ENCODE peak calls at places on chromosomes 7 and 10, in four cellular contexts. Q, U, J and L are unnamed samples.

GRCh38 chr10:115417585-115418265 is 324.6 kb downstream of the ATRNL1 start:
- DNase-seq in Q (peak; percentile 37), U (peak; percentile 77), J (peak; percentile 27), L (peak; percentile 88)

GRCh38 chr10:47384148-47384921 is at the start of gene ZNF488:
- DNase-seq in Q (peak; percentile 49), U (peak; percentile 92), J (peak; percentile 80), L (peak; percentile 93)

GRCh38 chr10:89518108-89518507 is 17.3 kb downstream of the SLC16A12 start:
- DNase-seq in Q (no peak), U (no peak), J (no peak), L (no peak)

GRCh38 chr10:104109908-104110662 is 11.9 kb upstream of the SFR1 start:
- DNase-seq in Q (peak; percentile 87), U (no peak), J (no peak), L (no peak)

GRCh38 chr10:43866712-43867111 is 218.0 kb upstream of the ZNF32 start:
- DNase-seq in Q (no peak), U (no peak), J (no peak), L (no peak)

GRCh38 chr10:69071610-69072009 is 16.3 kb upstream of the SRGN start:
- DNase-seq in Q (no peak), U (no peak), J (no peak), L (no peak)

GRCh38 chr7:2471022-2471329 is 5.2 kb downstream of the GRIFIN start:
- DNase-seq in Q (peak; percentile 74), U (no peak), J (no peak), L (no peak)

GRCh38 chr7:4072161-4072925 is 609.8 kb upstream of the FOXK1 start:
- DNase-seq in Q (no peak), U (no peak), J (no peak), L (no peak)

DNA sequence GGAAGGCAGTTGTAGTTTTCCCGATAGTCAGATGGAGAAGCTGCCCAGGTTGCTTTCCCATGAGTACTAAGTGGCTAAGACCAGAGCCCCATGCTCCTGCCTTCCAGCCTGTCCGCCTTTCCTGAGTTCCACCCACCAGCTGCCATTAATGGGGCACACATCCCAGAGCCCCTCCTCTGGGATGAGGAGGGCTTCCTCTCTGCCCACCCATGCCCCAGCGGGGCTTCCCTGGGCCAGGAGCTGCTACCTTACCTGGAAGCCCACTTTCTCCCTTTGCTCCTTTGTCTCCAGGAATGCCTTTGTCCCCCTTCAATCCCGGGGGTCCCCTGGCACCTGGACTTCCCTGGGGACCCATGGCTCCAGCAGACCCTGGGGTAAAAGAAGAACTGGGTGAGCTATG is 7.8 kb downstream of the SFTPD start:
- DNase-seq in Q (no peak), U (no peak), J (no peak), L (no peak)
- H4K5ac ChIP-seq in Q (no peak overlapping the region), U (no peak overlapping the region), J (no peak overlapping the region), L (no peak overlapping the region)

GRCh38 chr7:17042211-17042610 is 160.4 kb upstream of the AGR3 start:
- DNase-seq in Q (no peak), U (no peak), J (no peak), L (no peak)
- H3K27ac ChIP-seq in Q (no peak overlapping the region), U (no peak overlapping the region), J (no peak overlapping the region), L (no peak overlapping the region)

DNA sequence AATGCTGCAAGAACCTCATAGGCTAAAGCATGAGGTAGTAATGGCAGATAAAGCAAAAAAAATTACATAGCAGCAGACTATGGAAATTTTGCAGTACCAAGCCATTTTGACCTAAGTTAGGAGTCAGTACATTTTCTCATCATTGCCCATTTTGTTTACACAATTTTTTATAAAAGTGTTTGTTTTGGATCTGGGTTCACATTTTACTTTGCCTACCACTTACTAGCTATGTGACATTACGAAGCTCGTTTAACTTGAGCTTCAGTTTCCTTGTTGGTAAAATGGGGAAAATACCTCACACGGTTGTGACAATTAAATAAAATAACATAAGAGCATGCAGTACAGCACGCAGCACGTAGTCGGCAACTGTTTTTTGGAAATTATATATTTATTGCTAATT is 99.6 kb downstream of the ADD3 start:
- DNase-seq in Q (no peak), U (no peak), J (no peak), L (no peak)
- H4K5ac ChIP-seq in Q (no peak overlapping the region), U (no peak overlapping the region), J (no peak overlapping the region), L (no peak overlapping the region)

GRCh38 chr7:72444023-72444776 is 32.1 kb upstream of the CALN1 start:
- DNase-seq in Q (no peak), U (no peak), J (no peak), L (no peak)
- H3K27ac ChIP-seq in Q (no peak overlapping the region), U (no peak overlapping the region), J (no peak overlapping the region), L (no peak overlapping the region)

GRCh38 chr7:44876393-44876792 is 8.9 kb downstream of the PURB start:
- DNase-seq in Q (no peak), U (no peak), J (no peak), L (no peak)

GRCh38 chr7:44867073-44867990 is 18.0 kb downstream of the PURB start:
- DNase-seq in Q (peak; percentile 91), U (no peak), J (no peak), L (peak; percentile 46)

GRCh38 chr7:44872787-44873186 is 12.5 kb downstream of the PURB start:
- DNase-seq in Q (no peak), U (no peak), J (no peak), L (no peak)
- H4K5ac ChIP-seq in Q (no peak overlapping the region), U (no peak overlapping the region), J (no peak overlapping the region), L (no peak overlapping the region)